ENCODE peak calls at places on chromosomes 3 and 15, in eight cellular contexts. F is thoracic aorta, M is uterus, E is left ventricle myocardium inferior, D is brain microvascular endothelial cell, A is cardiac muscle cell, Q is coronary artery, Y is Panc1. S is an unnamed sample.

GRCh38 chr3:114178770-114179368 is at the start of gene DRD3:
- DNase-seq in F (no peak), M (no peak), E (no peak), D (peak), A (peak), Q (no peak), Y (no peak), S (no peak)

GRCh38 chr3:71930056-71930991 is 145.4 kb upstream of the PROK2 start:
- DNase-seq in F (no peak), M (peak), E (no peak), D (peak), A (peak), Q (no peak), Y (no peak), S (no peak)

GRCh38 chr3:22007376-22007775 is 256.4 kb upstream of the ZNF385D start:
- DNase-seq in F (no peak), M (no peak), E (no peak), D (no peak), A (no peak), Q (no peak), Y (no peak), S (no peak)

GRCh38 chr3:177721864-177722370 is 524.6 kb upstream of the TBL1XR1 start:
- DNase-seq in F (no peak), M (no peak), E (no peak), D (no peak), A (no peak), Q (no peak), Y (no peak), S (no peak)

GRCh38 chr3:72346526-72346926 is 501.7 kb downstream of the SHQ1 start:
- DNase-seq in F (peak), M (peak), E (no peak), D (peak), A (no peak), Q (no peak), Y (no peak), S (no peak)

GRCh38 chr3:15899438-15899837 is 101.7 kb upstream of the ANKRD28 start:
- DNase-seq in F (no peak), M (no peak), E (no peak), D (peak), A (no peak), Q (no peak), Y (no peak), S (no peak)

GRCh38 chr15:81152339-81152738 is 18.3 kb downstream of the CFAP161 start:
- DNase-seq in F (no peak), M (no peak), E (no peak), D (no peak), A (no peak), Q (no peak), Y (no peak), S (no peak)

GRCh38 chr15:33737687-33738606 is 230.3 kb upstream of the CHRM5 start:
- DNase-seq in F (no peak), M (no peak), E (no peak), D (peak), A (peak), Q (no peak), Y (peak), S (peak)

GRCh38 chr3:52289338-52289746 is 1.7 kb downstream of the GLYCTK start:
- DNase-seq in F (no peak), M (no peak), E (no peak), D (no peak), A (no peak), Q (no peak), Y (no peak), S (no peak)

GRCh38 chr3:62876064-62876463 is 848 bp upstream of the CADPS start:
- DNase-seq in F (no peak), M (no peak), E (peak), D (peak), A (peak), Q (no peak), Y (no peak), S (no peak)

GRCh38 chr3:146750196-146750595 is 145.1 kb upstream of the PLSCR5 start:
- DNase-seq in F (no peak), M (no peak), E (no peak), D (no peak), A (no peak), Q (no peak), Y (no peak), S (no peak)

GRCh38 chr3:106825962-106826605 is 551.2 kb upstream of the CCDC54 start:
- DNase-seq in F (no peak), M (no peak), E (no peak), D (peak), A (no peak), Q (no peak), Y (no peak), S (no peak)

GRCh38 chr15:52709172-52709979 is 30.2 kb upstream of the ATOSA start:
- DNase-seq in F (no peak), M (no peak), E (no peak), D (no peak), A (peak), Q (no peak), Y (no peak), S (no peak)

GRCh38 chr3:30084971-30085403 is 521.4 kb upstream of the TGFBR2 start:
- DNase-seq in F (no peak), M (no peak), E (no peak), D (no peak), A (peak), Q (no peak), Y (no peak), S (no peak)

GRCh38 chr3:99644741-99645140 is 6.3 kb downstream of the COL8A1 start:
- DNase-seq in F (no peak), M (no peak), E (no peak), D (no peak), A (no peak), Q (no peak), Y (no peak), S (no peak)

GRCh38 chr3:159934216-159934615 is 54.4 kb upstream of the IL12A start:
- DNase-seq in F (no peak), M (no peak), E (no peak), D (no peak), A (no peak), Q (no peak), Y (no peak), S (no peak)

GRCh38 chr15:66844041-66844746 is 142.2 kb downstream of the SMAD6 start:
- DNase-seq in F (no peak), M (no peak), E (no peak), D (no peak), A (peak), Q (no peak), Y (no peak), S (no peak)

GRCh38 chr3:54837964-54838363 is 89.9 kb downstream of the LRTM1 start:
- DNase-seq in F (no peak), M (no peak), E (no peak), D (peak), A (no peak), Q (no peak), Y (no peak), S (no peak)

GRCh38 chr3:45640724-45641361 is 46.3 kb downstream of the LIMD1 start:
- DNase-seq in F (no peak), M (no peak), E (no peak), D (no peak), A (no peak), Q (peak), Y (no peak), S (no peak)

DNA sequence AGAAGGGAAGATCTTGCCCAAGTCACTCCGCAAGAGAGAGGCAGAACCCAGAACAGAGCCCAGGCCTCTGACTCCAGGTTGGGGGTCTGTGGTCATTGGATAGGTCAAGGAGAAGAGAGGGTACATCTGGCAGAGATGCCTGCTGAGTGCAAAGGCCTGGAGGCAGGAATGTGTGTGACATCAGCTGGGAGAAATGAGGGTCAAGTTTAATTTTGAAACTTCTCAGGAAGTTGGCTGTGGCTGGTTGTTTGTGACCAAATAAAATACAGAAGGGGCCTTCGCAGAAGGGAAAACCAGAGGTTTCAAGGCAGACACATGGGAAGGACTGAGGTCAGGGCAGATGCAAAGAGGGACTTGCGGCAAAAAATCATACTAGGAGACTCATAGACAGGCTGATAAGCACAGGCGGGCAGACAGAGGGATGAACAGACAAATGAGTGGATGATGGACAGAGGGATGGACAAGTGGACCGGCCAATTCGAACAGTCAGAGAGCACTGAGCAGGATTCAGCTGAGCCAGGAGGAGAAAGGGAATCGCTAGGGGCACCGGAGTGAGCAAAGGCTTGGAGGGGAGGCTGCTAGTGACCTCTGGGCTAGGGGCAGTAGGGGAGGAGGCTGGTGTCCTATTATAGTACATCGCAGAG is 28.8 kb upstream of the CACNA2D2 start:
- DNase-seq in F (no peak), M (no peak), E (no peak), D (peak), A (no peak), Q (no peak), Y (no peak), S (no peak)
- TF ChIP-seq CTCF in F (peak), M (no peak), E (no peak), D (peak), A (no peak), Q (no peak), Y (no peak), S (no peak)

DNA sequence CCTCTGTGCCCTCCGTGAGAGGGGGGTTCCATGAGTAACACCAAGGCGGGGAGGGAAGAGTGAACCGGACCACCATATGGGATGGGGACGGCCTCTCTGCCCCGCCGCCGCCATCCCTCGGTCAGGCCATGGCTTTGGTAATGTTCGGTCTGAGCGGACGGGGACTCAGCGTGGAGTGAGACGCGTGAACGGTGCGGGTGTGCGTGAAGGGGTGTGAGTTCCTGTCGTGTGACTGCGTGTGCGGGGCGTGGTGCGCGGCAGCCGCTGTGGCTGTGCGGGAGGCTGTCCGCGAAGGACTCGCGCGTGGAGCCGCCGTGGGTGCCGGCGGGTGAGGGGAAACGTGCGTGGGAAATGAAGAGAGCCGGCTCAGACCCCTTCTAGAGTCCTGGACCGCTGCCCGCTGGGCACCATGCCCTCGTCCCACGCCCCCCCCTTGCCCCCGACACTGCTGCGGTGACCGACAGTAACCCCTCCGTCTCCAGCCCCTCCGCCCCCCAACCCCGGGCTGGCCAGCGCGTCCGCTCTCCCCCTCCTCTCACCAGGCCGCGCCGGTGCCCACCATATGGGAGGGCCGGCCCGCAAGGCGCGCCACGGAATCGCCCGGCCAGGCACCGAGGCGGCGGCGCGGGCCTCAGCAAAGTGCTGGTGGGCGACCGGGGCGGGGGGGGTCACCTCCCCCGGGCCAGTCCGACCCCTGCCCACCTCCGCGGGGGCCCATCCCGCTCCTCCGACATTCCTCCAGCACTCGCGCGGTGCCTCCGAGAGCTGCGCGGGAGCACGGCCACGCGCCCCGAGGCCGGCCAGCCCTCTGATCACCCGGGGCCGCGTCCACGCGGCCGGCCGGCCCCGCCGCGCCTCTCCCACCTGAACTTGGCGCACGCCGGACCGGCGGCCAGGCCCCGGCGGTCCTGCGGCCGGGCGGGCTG is 572 bp downstream of the KLF15 start:
- DNase-seq in F (no peak), M (peak), E (peak), D (no peak), A (peak), Q (peak), Y (no peak), S (no peak)
- H3K27ac ChIP-seq in F (peak), M (peak), E (peak), D (no peak), A (peak), Q (peak), Y (no peak), S (no peak)

DNA sequence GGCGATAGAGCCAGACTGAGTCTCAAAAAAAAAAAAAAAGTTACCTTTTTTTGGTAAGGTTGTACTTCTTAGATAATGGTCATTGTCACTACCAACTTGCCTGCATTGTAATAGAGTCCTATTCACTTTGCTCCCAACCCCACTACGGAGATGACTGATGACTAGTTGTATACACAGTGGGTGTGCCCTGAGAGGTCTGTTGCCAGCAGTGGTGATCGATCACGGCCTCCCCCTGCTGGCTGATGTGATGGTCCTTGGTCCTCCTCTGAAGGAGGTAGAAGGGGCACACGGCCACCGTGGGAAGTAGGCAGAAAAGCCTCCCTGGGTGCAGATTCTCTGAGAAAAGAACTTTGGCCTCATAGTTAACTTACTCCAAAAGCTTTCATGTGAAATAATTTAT is 10.7 kb downstream of the GCNT3 start:
- DNase-seq in F (no peak), M (no peak), E (no peak), D (peak), A (peak), Q (no peak), Y (peak), S (peak)
- TF ChIP-seq CTCF in F (no peak), M (no peak), E (no peak), D (peak), A (peak), Q (no peak), Y (peak), S (no peak)

DNA sequence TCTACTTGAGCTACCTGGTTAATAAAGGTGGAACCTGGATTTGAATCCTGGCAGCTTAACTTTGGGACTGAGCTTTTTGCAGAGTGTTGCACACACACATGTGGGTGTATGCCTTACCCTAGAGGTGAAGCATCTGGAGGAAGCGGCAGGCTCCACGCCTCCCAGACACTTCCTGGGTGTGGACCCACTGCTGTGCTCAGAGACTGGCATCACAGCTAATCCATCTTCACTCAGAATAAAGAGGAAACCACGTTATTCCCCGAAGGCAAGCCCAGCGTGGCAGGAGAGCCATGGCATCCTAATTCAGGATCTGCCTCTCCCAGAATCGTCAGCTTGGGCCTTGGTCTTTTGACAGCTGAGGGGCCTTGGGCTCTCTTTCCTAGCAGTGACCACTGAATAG is 25.5 kb downstream of the CCDC13 start:
- DNase-seq in F (no peak), M (no peak), E (no peak), D (no peak), A (no peak), Q (peak), Y (no peak), S (peak)
- H3K27ac ChIP-seq in F (peak), M (no peak), E (peak), D (no peak), A (no peak), Q (peak), Y (no peak), S (no peak)

GRCh38 chr3:126121632-126122031 is 37.7 kb upstream of the SLC41A3 start:
- DNase-seq in F (no peak), M (no peak), E (no peak), D (no peak), A (no peak), Q (peak), Y (no peak), S (no peak)
- TF ChIP-seq CTCF in F (no peak), M (no peak), E (no peak), D (no peak), A (no peak), Q (no peak), Y (no peak), S (no peak)

DNA sequence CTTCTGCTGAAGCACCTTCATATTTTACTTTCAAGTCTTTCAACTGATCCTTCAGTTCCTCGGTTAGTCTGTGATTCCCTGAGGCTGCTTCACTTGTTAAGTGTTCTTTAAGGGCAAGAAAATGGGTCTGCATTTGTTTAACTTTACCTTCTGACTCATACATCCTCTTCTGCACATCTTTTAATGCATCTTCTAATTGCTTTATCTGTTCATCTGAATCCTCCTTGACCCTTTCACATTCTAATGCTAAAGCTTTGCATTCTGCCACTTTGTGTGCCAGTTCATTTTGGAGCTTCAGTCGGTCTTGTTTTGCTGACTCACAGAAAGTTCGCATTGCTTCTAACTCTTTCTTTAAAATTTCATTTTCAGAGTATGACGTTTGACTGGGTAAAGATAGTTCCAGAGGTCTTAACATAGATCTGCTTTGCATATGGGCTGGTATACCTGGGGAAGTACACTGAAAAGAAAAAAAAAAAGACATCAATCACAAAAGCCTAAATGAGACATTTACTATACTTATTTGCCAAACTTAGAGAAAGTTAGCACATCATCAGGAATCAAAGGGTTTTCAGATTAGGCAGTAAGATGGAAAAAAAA is 94.3 kb downstream of the UACA start:
- DNase-seq in F (no peak), M (no peak), E (no peak), D (no peak), A (no peak), Q (no peak), Y (no peak), S (no peak)
- H3K27ac ChIP-seq in F (no peak), M (no peak), E (peak), D (no peak), A (peak), Q (no peak), Y (no peak), S (no peak)